ENCODE peak calls at places on chromosome 6, in four cellular contexts. D is uterus; Y is central memory CD8-positive, alpha-beta T cell; X is stimulated activated CD4-positive, alpha-beta T cell treated with anti-CD3 and anti-CD28 coated beads, Interleukin-2, amount 100 ng/mL, for 48 hours. G is an unnamed sample.

GRCh38 chr6:38813451-38813850 is 98.3 kb downstream of the DNAH8 start:
- DNase-seq in X (no peak), D (no peak), Y (no peak), G (no peak)

GRCh38 chr6:53111865-53112264 is 36.8 kb downstream of the GCM1 start:
- DNase-seq in Y (no peak), D (no peak), X (no peak), G (no peak)

GRCh38 chr6:170091639-170092579 is 199.0 kb downstream of the DLL1 start:
- DNase-seq in X (no peak), Y (no peak), D (peak; percentile 9), G (no peak)

GRCh38 chr6:151263967-151264366 is 24.2 kb downstream of the AKAP12 start:
- DNase-seq in X (no peak), Y (no peak), D (peak; percentile 58), G (no peak)

GRCh38 chr6:39314273-39314790 is at the start of gene KCNK17:
- DNase-seq in D (no peak), Y (no peak), X (no peak), G (no peak)

GRCh38 chr6:162294030-162294429 is 433.5 kb downstream of the PRKN start:
- DNase-seq in X (no peak), Y (no peak), D (no peak), G (no peak)

GRCh38 chr6:145044606-145045275 is 690.6 kb downstream of the EPM2A start:
- DNase-seq in Y (no peak), X (no peak), D (no peak), G (no peak)

GRCh38 chr6:118216751-118217150 is 309.7 kb downstream of the SLC35F1 start:
- DNase-seq in Y (no peak), D (no peak), X (no peak), G (no peak)

GRCh38 chr6:144528605-144529425 is 243.7 kb downstream of the UTRN start:
- DNase-seq in D (no peak), Y (no peak), X (no peak), G (no peak)

GRCh38 chr6:166245148-166245547 is 63.0 kb downstream of the PRR18 start:
- DNase-seq in Y (no peak), X (no peak), D (no peak), G (no peak)

GRCh38 chr6:50602191-50602810 is 111.0 kb upstream of the TFAP2D start:
- DNase-seq in Y (no peak), X (no peak), D (no peak), G (no peak)

GRCh38 chr6:14601490-14601889 is 483.9 kb downstream of the CD83 start:
- DNase-seq in X (no peak), Y (no peak), D (no peak), G (peak; percentile 9)

GRCh38 chr6:40960784-40961430 is 78.1 kb downstream of the UNC5CL start:
- DNase-seq in Y (no peak), X (no peak), D (no peak), G (no peak)

GRCh38 chr6:80690611-80691090 is 584.2 kb downstream of the BCKDHB start:
- DNase-seq in X (no peak), D (no peak), Y (no peak), G (no peak)

GRCh38 chr6:14216931-14217684 is 99.5 kb downstream of the CD83 start:
- DNase-seq in X (no peak), Y (no peak), D (no peak), G (no peak)

GRCh38 chr6:139402935-139403386 is 28.5 kb upstream of the CITED2 start:
- DNase-seq in D (no peak), Y (no peak), X (no peak), G (no peak)

GRCh38 chr6:87078983-87079616 is 15.8 kb downstream of the CGA start:
- DNase-seq in X (peak; percentile 62), D (peak; percentile 53), Y (peak; percentile 22), G (peak; percentile 59)

GRCh38 chr6:401239-401993 is 9.9 kb downstream of the IRF4 start:
- DNase-seq in Y (no peak), D (no peak), X (no peak), G (no peak)

GRCh38 chr6:71347119-71347518 is 58.5 kb downstream of the OGFRL1 start:
- DNase-seq in D (no peak), Y (no peak), X (no peak), G (no peak)

GRCh38 chr6:120608826-120609225 is 725.5 kb downstream of the TBC1D32 start:
- DNase-seq in D (no peak), Y (no peak), X (no peak), G (no peak)

GRCh38 chr6:137157601-137158000 is 15.8 kb downstream of the IL22RA2 start:
- DNase-seq in X (no peak), D (no peak), Y (no peak), G (no peak)

GRCh38 chr6:154765273-154765672 is 32.1 kb downstream of the SCAF8 start:
- DNase-seq in Y (no peak), D (no peak), X (no peak), G (no peak)

GRCh38 chr6:39561536-39562266 is 163.5 kb downstream of the KIF6 start:
- DNase-seq in X (no peak), Y (no peak), D (peak; percentile 21), G (no peak)

GRCh38 chr6:16947461-16948159 is 154.2 kb upstream of the STMND1 start:
- DNase-seq in Y (no peak), X (no peak), D (peak; percentile 24), G (no peak)

GRCh38 chr6:159400806-159401205 is 231.6 kb downstream of the FNDC1 start:
- DNase-seq in X (no peak), Y (no peak), D (no peak), G (no peak)

GRCh38 chr6:87918461-87918941 is 129.1 kb upstream of the SPACA1 start:
- DNase-seq in Y (no peak), D (no peak), X (no peak), G (no peak)

GRCh38 chr6:146955570-146955969 is 248.6 kb upstream of the STXBP5 start:
- DNase-seq in D (no peak), Y (no peak), X (no peak), G (no peak)

GRCh38 chr6:132190097-132190814 is 211.0 kb downstream of the MOXD1 start:
- DNase-seq in D (no peak), X (no peak), Y (no peak), G (no peak)

GRCh38 chr6:116876635-116877611 is at the start of gene RFX6:
- DNase-seq in Y (no peak), D (no peak), X (no peak), G (peak; percentile 41)

GRCh38 chr6:168210239-168211107 is 109.1 kb downstream of the DACT2 start:
- DNase-seq in D (no peak), Y (no peak), X (no peak), G (no peak)

GRCh38 chr6:156752666-156753301 is 24.4 kb upstream of the ARID1B start:
- DNase-seq in Y (no peak), X (no peak), D (no peak), G (peak; percentile 12)

G was measured in HuH-7.5.